ENCODE peak calls at places on chromosomes 6 and 20, in seven cellular contexts. One of them, this sample, is unnamed.

GRCh38 chr6:159646136-159646535 is 46.9 kb downstream of the SOD2 start:
- DNase-seq in NCI-H774: no peak
- DNase-seq in AG04450: no peak
- DNase-seq in naive B cell: no peak
- DNase-seq in NCI-H1092: no peak
- DNase-seq in activated T-cell treated with anti-CD3 and anti-CD28 coated beads, Interleukin-2, amount 50 U/mL, for 4 hours: no peak
- DNase-seq in NCI-H1105 treated with DMSO at 0.1 percent for 48 hours: no peak
- DNase-seq in this sample: no peak

GRCh38 chr6:33202799-33203198 is 1.7 kb upstream of the HSD17B8 start:
- DNase-seq in NCI-H774: no peak
- DNase-seq in AG04450: no peak
- DNase-seq in naive B cell: no peak
- DNase-seq in NCI-H1092: no peak
- DNase-seq in activated T-cell treated with anti-CD3 and anti-CD28 coated beads, Interleukin-2, amount 50 U/mL, for 4 hours: no peak
- DNase-seq in NCI-H1105 treated with DMSO at 0.1 percent for 48 hours: no peak
- DNase-seq in this sample: no peak

GRCh38 chr20:37323985-37324384 is 22.0 kb upstream of the SRC start:
- DNase-seq in NCI-H774: no peak
- DNase-seq in AG04450: peak; percentile 72
- DNase-seq in naive B cell: no peak
- DNase-seq in NCI-H1092: no peak
- DNase-seq in activated T-cell treated with anti-CD3 and anti-CD28 coated beads, Interleukin-2, amount 50 U/mL, for 4 hours: no peak
- DNase-seq in NCI-H1105 treated with DMSO at 0.1 percent for 48 hours: no peak
- DNase-seq in this sample: no peak

GRCh38 chr6:21061892-21062291 is 527.6 kb downstream of the CDKAL1 start:
- DNase-seq in NCI-H774: no peak
- DNase-seq in AG04450: no peak
- DNase-seq in naive B cell: no peak
- DNase-seq in NCI-H1092: no peak
- DNase-seq in activated T-cell treated with anti-CD3 and anti-CD28 coated beads, Interleukin-2, amount 50 U/mL, for 4 hours: no peak
- DNase-seq in NCI-H1105 treated with DMSO at 0.1 percent for 48 hours: no peak
- DNase-seq in this sample: no peak

GRCh38 chr20:298755-299391 is 1.5 kb downstream of the ZCCHC3 start:
- DNase-seq in NCI-H774: no peak
- DNase-seq in AG04450: no peak
- DNase-seq in naive B cell: no peak
- DNase-seq in NCI-H1092: no peak
- DNase-seq in activated T-cell treated with anti-CD3 and anti-CD28 coated beads, Interleukin-2, amount 50 U/mL, for 4 hours: no peak
- DNase-seq in NCI-H1105 treated with DMSO at 0.1 percent for 48 hours: no peak
- DNase-seq in this sample: no peak

GRCh38 chr6:34386316-34387137 is 5.9 kb downstream of the NUDT3 start:
- DNase-seq in NCI-H774: no peak
- DNase-seq in AG04450: peak; percentile 70
- DNase-seq in naive B cell: no peak
- DNase-seq in NCI-H1092: no peak
- DNase-seq in activated T-cell treated with anti-CD3 and anti-CD28 coated beads, Interleukin-2, amount 50 U/mL, for 4 hours: no peak
- DNase-seq in NCI-H1105 treated with DMSO at 0.1 percent for 48 hours: no peak
- DNase-seq in this sample: no peak

GRCh38 chr6:126176266-126176665 is 163.6 kb upstream of the CENPW start:
- DNase-seq in NCI-H774: peak; percentile 46
- DNase-seq in AG04450: no peak
- DNase-seq in naive B cell: no peak
- DNase-seq in NCI-H1092: no peak
- DNase-seq in activated T-cell treated with anti-CD3 and anti-CD28 coated beads, Interleukin-2, amount 50 U/mL, for 4 hours: no peak
- DNase-seq in NCI-H1105 treated with DMSO at 0.1 percent for 48 hours: peak; percentile 26
- DNase-seq in this sample: no peak

GRCh38 chr20:63090682-63091571 is 84.2 kb upstream of the BHLHE23 start:
- DNase-seq in NCI-H774: no peak
- DNase-seq in AG04450: no peak
- DNase-seq in naive B cell: no peak
- DNase-seq in NCI-H1092: no peak
- DNase-seq in activated T-cell treated with anti-CD3 and anti-CD28 coated beads, Interleukin-2, amount 50 U/mL, for 4 hours: peak; percentile 2
- DNase-seq in NCI-H1105 treated with DMSO at 0.1 percent for 48 hours: no peak
- DNase-seq in this sample: no peak

GRCh38 chr6:85544776-85545175 is 48.9 kb downstream of the SNX14 start:
- DNase-seq in NCI-H774: no peak
- DNase-seq in AG04450: no peak
- DNase-seq in naive B cell: no peak
- DNase-seq in NCI-H1092: no peak
- DNase-seq in activated T-cell treated with anti-CD3 and anti-CD28 coated beads, Interleukin-2, amount 50 U/mL, for 4 hours: no peak
- DNase-seq in NCI-H1105 treated with DMSO at 0.1 percent for 48 hours: no peak
- DNase-seq in this sample: no peak

GRCh38 chr20:31923388-31924271 is 28.2 kb downstream of the PDRG1 start:
- DNase-seq in NCI-H774: no peak
- DNase-seq in AG04450: no peak
- DNase-seq in naive B cell: no peak
- DNase-seq in NCI-H1092: no peak
- DNase-seq in activated T-cell treated with anti-CD3 and anti-CD28 coated beads, Interleukin-2, amount 50 U/mL, for 4 hours: no peak
- DNase-seq in NCI-H1105 treated with DMSO at 0.1 percent for 48 hours: no peak
- DNase-seq in this sample: peak; percentile 52

GRCh38 chr6:79694623-79695311 is 63.6 kb downstream of the SH3BGRL2 start:
- DNase-seq in NCI-H774: no peak
- DNase-seq in AG04450: no peak
- DNase-seq in naive B cell: no peak
- DNase-seq in NCI-H1092: no peak
- DNase-seq in activated T-cell treated with anti-CD3 and anti-CD28 coated beads, Interleukin-2, amount 50 U/mL, for 4 hours: no peak
- DNase-seq in NCI-H1105 treated with DMSO at 0.1 percent for 48 hours: no peak
- DNase-seq in this sample: no peak

GRCh38 chr6:149128489-149129145 is 188.9 kb upstream of the TAB2 start:
- DNase-seq in NCI-H774: no peak
- DNase-seq in AG04450: no peak
- DNase-seq in naive B cell: no peak
- DNase-seq in NCI-H1092: no peak
- DNase-seq in activated T-cell treated with anti-CD3 and anti-CD28 coated beads, Interleukin-2, amount 50 U/mL, for 4 hours: no peak
- DNase-seq in NCI-H1105 treated with DMSO at 0.1 percent for 48 hours: no peak
- DNase-seq in this sample: no peak

GRCh38 chr20:50425076-50425475 is 85.1 kb upstream of the PTPN1 start:
- DNase-seq in NCI-H774: no peak
- DNase-seq in AG04450: no peak
- DNase-seq in naive B cell: no peak
- DNase-seq in NCI-H1092: no peak
- DNase-seq in activated T-cell treated with anti-CD3 and anti-CD28 coated beads, Interleukin-2, amount 50 U/mL, for 4 hours: no peak
- DNase-seq in NCI-H1105 treated with DMSO at 0.1 percent for 48 hours: no peak
- DNase-seq in this sample: no peak

GRCh38 chr6:121971886-121972285 is 427.6 kb upstream of the HSF2 start:
- DNase-seq in NCI-H774: no peak
- DNase-seq in AG04450: peak; percentile 2
- DNase-seq in naive B cell: no peak
- DNase-seq in NCI-H1092: no peak
- DNase-seq in activated T-cell treated with anti-CD3 and anti-CD28 coated beads, Interleukin-2, amount 50 U/mL, for 4 hours: no peak
- DNase-seq in NCI-H1105 treated with DMSO at 0.1 percent for 48 hours: no peak
- DNase-seq in this sample: no peak

GRCh38 chr20:42204261-42204660 is 586.1 kb upstream of the CHD6 start:
- DNase-seq in NCI-H774: peak; percentile 12
- DNase-seq in AG04450: no peak
- DNase-seq in naive B cell: no peak
- DNase-seq in NCI-H1092: peak; percentile 4
- DNase-seq in activated T-cell treated with anti-CD3 and anti-CD28 coated beads, Interleukin-2, amount 50 U/mL, for 4 hours: no peak
- DNase-seq in NCI-H1105 treated with DMSO at 0.1 percent for 48 hours: peak; percentile 40
- DNase-seq in this sample: no peak

GRCh38 chr20:51731771-51732453 is 36.3 kb downstream of the ATP9A start:
- DNase-seq in NCI-H774: no peak
- DNase-seq in AG04450: no peak
- DNase-seq in naive B cell: no peak
- DNase-seq in NCI-H1092: no peak
- DNase-seq in activated T-cell treated with anti-CD3 and anti-CD28 coated beads, Interleukin-2, amount 50 U/mL, for 4 hours: no peak
- DNase-seq in NCI-H1105 treated with DMSO at 0.1 percent for 48 hours: no peak
- DNase-seq in this sample: no peak

GRCh38 chr20:35529552-35529951 is at the start of gene C20orf173:
- DNase-seq in NCI-H774: no peak
- DNase-seq in AG04450: no peak
- DNase-seq in naive B cell: no peak
- DNase-seq in NCI-H1092: no peak
- DNase-seq in activated T-cell treated with anti-CD3 and anti-CD28 coated beads, Interleukin-2, amount 50 U/mL, for 4 hours: no peak
- DNase-seq in NCI-H1105 treated with DMSO at 0.1 percent for 48 hours: no peak
- DNase-seq in this sample: no peak

GRCh38 chr6:1110935-1111334 is 201.0 kb upstream of the FOXQ1 start:
- DNase-seq in NCI-H774: no peak
- DNase-seq in AG04450: no peak
- DNase-seq in naive B cell: no peak
- DNase-seq in NCI-H1092: no peak
- DNase-seq in activated T-cell treated with anti-CD3 and anti-CD28 coated beads, Interleukin-2, amount 50 U/mL, for 4 hours: no peak
- DNase-seq in NCI-H1105 treated with DMSO at 0.1 percent for 48 hours: no peak
- DNase-seq in this sample: no peak

GRCh38 chr6:42190784-42191183 is 4.0 kb downstream of the GUCA1B start:
- DNase-seq in NCI-H774: no peak
- DNase-seq in AG04450: peak; percentile 69
- DNase-seq in naive B cell: no peak
- DNase-seq in NCI-H1092: no peak
- DNase-seq in activated T-cell treated with anti-CD3 and anti-CD28 coated beads, Interleukin-2, amount 50 U/mL, for 4 hours: no peak
- DNase-seq in NCI-H1105 treated with DMSO at 0.1 percent for 48 hours: no peak
- DNase-seq in this sample: no peak